ENCODE peak calls at places on chromosomes 7 and 10, in four cellular contexts. One of them, this sample, is unnamed.

GRCh38 chr10:11871470-11871869 is 48.3 kb downstream of the PROSER2 start:
- DNase-seq in AG04449: no peak
- DNase-seq in H1: no peak
- DNase-seq in GM23248: no peak
- DNase-seq in this sample: no peak

GRCh38 chr10:44198096-44198779 is 186.7 kb downstream of the CXCL12 start:
- DNase-seq in AG04449: no peak
- DNase-seq in H1: no peak
- DNase-seq in GM23248: no peak
- DNase-seq in this sample: no peak

GRCh38 chr10:62817763-62818425 is 1.7 kb upstream of the EGR2 start:
- DNase-seq in AG04449: no peak
- DNase-seq in H1: no peak
- DNase-seq in GM23248: peak
- DNase-seq in this sample: no peak

GRCh38 chr10:101624526-101625102 is 36.5 kb downstream of the DPCD start:
- DNase-seq in AG04449: no peak
- DNase-seq in H1: no peak
- DNase-seq in GM23248: no peak
- DNase-seq in this sample: no peak

GRCh38 chr7:22943997-22944396 is 69.9 kb downstream of the HYCC1 start:
- DNase-seq in AG04449: no peak
- DNase-seq in H1: no peak
- DNase-seq in GM23248: peak
- DNase-seq in this sample: peak

GRCh38 chr10:80502621-80503583 is 34.8 kb upstream of the SH2D4B start:
- DNase-seq in AG04449: no peak
- DNase-seq in H1: no peak
- DNase-seq in GM23248: no peak
- DNase-seq in this sample: no peak

GRCh38 chr10:124627851-124628675 is 116.1 kb downstream of the FAM53B start:
- DNase-seq in AG04449: no peak
- DNase-seq in H1: no peak
- DNase-seq in GM23248: no peak
- DNase-seq in this sample: no peak

GRCh38 chr10:119282446-119282845 is 75.1 kb downstream of the GRK5 start:
- DNase-seq in AG04449: no peak
- DNase-seq in H1: no peak
- DNase-seq in GM23248: no peak
- DNase-seq in this sample: no peak

GRCh38 chr10:21265622-21266021 is 259.9 kb downstream of the SKIDA1 start:
- DNase-seq in AG04449: no peak
- DNase-seq in H1: no peak
- DNase-seq in GM23248: peak
- DNase-seq in this sample: no peak

GRCh38 chr7:1919539-1920265 is 249.6 kb downstream of the ELFN1 start:
- DNase-seq in AG04449: no peak
- DNase-seq in H1: no peak
- DNase-seq in GM23248: peak
- DNase-seq in this sample: no peak

GRCh38 chr7:44216019-44216418 is 15.2 kb downstream of the YKT6 start:
- DNase-seq in AG04449: no peak
- DNase-seq in H1: no peak
- DNase-seq in GM23248: no peak
- DNase-seq in this sample: no peak

GRCh38 chr7:4606776-4607175 is 75.3 kb upstream of the FOXK1 start:
- DNase-seq in AG04449: no peak
- DNase-seq in H1: no peak
- DNase-seq in GM23248: peak
- DNase-seq in this sample: no peak

GRCh38 chr7:87448427-87448826 is 27.1 kb downstream of the ABCB4 start:
- DNase-seq in AG04449: no peak
- DNase-seq in H1: no peak
- DNase-seq in GM23248: no peak
- DNase-seq in this sample: no peak

GRCh38 chr7:5622746-5623145 is 158.7 kb downstream of the RNF216 start:
- DNase-seq in AG04449: no peak
- DNase-seq in H1: no peak
- DNase-seq in GM23248: no peak
- DNase-seq in this sample: no peak

GRCh38 chr7:16712916-16713315 is 40.6 kb upstream of the TSPAN13 start:
- DNase-seq in AG04449: no peak
- DNase-seq in H1: no peak
- DNase-seq in GM23248: peak
- DNase-seq in this sample: no peak

GRCh38 chr10:69048103-69048502 is 39.8 kb upstream of the SRGN start:
- DNase-seq in AG04449: no peak
- DNase-seq in H1: no peak
- DNase-seq in GM23248: peak
- DNase-seq in this sample: peak

GRCh38 chr7:90483236-90483635 is 13.8 kb downstream of the PTTG1IP2 start:
- DNase-seq in AG04449: no peak
- DNase-seq in H1: no peak
- DNase-seq in GM23248: peak
- DNase-seq in this sample: no peak

GRCh38 chr7:93958216-93958615 is 36.7 kb downstream of the GNG11 start:
- DNase-seq in AG04449: no peak
- DNase-seq in H1: no peak
- DNase-seq in GM23248: peak
- DNase-seq in this sample: no peak

GRCh38 chr7:133703547-133703946 is 423.6 kb upstream of the LRGUK start:
- DNase-seq in AG04449: peak
- DNase-seq in H1: no peak
- DNase-seq in GM23248: peak
- DNase-seq in this sample: peak

GRCh38 chr7:148330822-148331221 is 259.7 kb upstream of the C7orf33 start:
- DNase-seq in AG04449: no peak
- DNase-seq in H1: no peak
- DNase-seq in GM23248: no peak
- DNase-seq in this sample: no peak

GRCh38 chr7:3027005-3027404 is 16.7 kb downstream of the CARD11 start:
- DNase-seq in AG04449: no peak
- DNase-seq in H1: no peak
- DNase-seq in GM23248: peak
- DNase-seq in this sample: no peak

GRCh38 chr7:95632609-95633008 is 36.3 kb upstream of the PDK4 start:
- DNase-seq in AG04449: no peak
- DNase-seq in H1: no peak
- DNase-seq in GM23248: peak
- DNase-seq in this sample: no peak

GRCh38 chr10:126661841-126662520 is 8.5 kb downstream of the C10orf90 start:
- DNase-seq in AG04449: no peak
- DNase-seq in H1: no peak
- DNase-seq in GM23248: peak
- DNase-seq in this sample: peak

GRCh38 chr7:27180431-27181175 is 4.4 kb downstream of the HOXA11 start:
- DNase-seq in AG04449: no peak
- DNase-seq in H1: peak
- DNase-seq in GM23248: no peak
- DNase-seq in this sample: no peak

GRCh38 chr7:75982306-75983064 is 11.9 kb downstream of the TMEM120A start:
- DNase-seq in AG04449: no peak
- DNase-seq in H1: no peak
- DNase-seq in GM23248: no peak
- DNase-seq in this sample: no peak

GRCh38 chr10:68542046-68542445 is 14.7 kb upstream of the SLC25A16 start:
- DNase-seq in AG04449: no peak
- DNase-seq in H1: no peak
- DNase-seq in GM23248: peak
- DNase-seq in this sample: no peak

GRCh38 chr10:34081948-34082347 is 733.1 kb downstream of the PARD3 start:
- DNase-seq in AG04449: no peak
- DNase-seq in H1: no peak
- DNase-seq in GM23248: no peak
- DNase-seq in this sample: no peak

GRCh38 chr10:103542764-103543616 is 49.5 kb downstream of the NEURL1 start:
- DNase-seq in AG04449: no peak
- DNase-seq in H1: no peak
- DNase-seq in GM23248: peak
- DNase-seq in this sample: no peak

GRCh38 chr10:28788252-28788651 is 110.9 kb downstream of the BAMBI start:
- DNase-seq in AG04449: no peak
- DNase-seq in H1: no peak
- DNase-seq in GM23248: no peak
- DNase-seq in this sample: no peak

GRCh38 chr7:119127706-119128105 is 903.2 kb downstream of the ANKRD7 start:
- DNase-seq in AG04449: no peak
- DNase-seq in H1: no peak
- DNase-seq in GM23248: no peak
- DNase-seq in this sample: no peak

GRCh38 chr7:1856966-1857441 is 186.9 kb downstream of the ELFN1 start:
- DNase-seq in AG04449: no peak
- DNase-seq in H1: no peak
- DNase-seq in GM23248: no peak
- DNase-seq in this sample: no peak

GRCh38 chr10:13528138-13528874 is 508 bp downstream of the BEND7 start:
- DNase-seq in AG04449: no peak
- DNase-seq in H1: no peak
- DNase-seq in GM23248: peak
- DNase-seq in this sample: no peak

GRCh38 chr7:131111-132094 is 61.0 kb upstream of the FAM20C start:
- DNase-seq in AG04449: no peak
- DNase-seq in H1: no peak
- DNase-seq in GM23248: peak
- DNase-seq in this sample: no peak

GRCh38 chr10:33643042-33643441 is 308.6 kb upstream of the NRP1 start:
- DNase-seq in AG04449: peak
- DNase-seq in H1: no peak
- DNase-seq in GM23248: peak
- DNase-seq in this sample: peak

GRCh38 chr10:99993994-99994689 is 15.6 kb downstream of the DNMBP start:
- DNase-seq in AG04449: peak
- DNase-seq in H1: no peak
- DNase-seq in GM23248: peak
- DNase-seq in this sample: peak

GRCh38 chr10:132448248-132448731 is 51.3 kb downstream of the PWWP2B start:
- DNase-seq in AG04449: no peak
- DNase-seq in H1: no peak
- DNase-seq in GM23248: peak
- DNase-seq in this sample: no peak

GRCh38 chr10:31876616-31877352 is 51.8 kb downstream of the ARHGAP12 start:
- DNase-seq in AG04449: no peak
- DNase-seq in H1: no peak
- DNase-seq in GM23248: peak
- DNase-seq in this sample: no peak

GRCh38 chr7:107166702-107167426 is 1.9 kb upstream of the HBP1 start:
- DNase-seq in AG04449: no peak
- DNase-seq in H1: no peak
- DNase-seq in GM23248: peak
- DNase-seq in this sample: no peak
- H3K4me3 ChIP-seq in AG04449: peak
- H3K4me3 ChIP-seq in H1: peak
- H3K4me3 ChIP-seq in GM23248: peak
- H3K4me3 ChIP-seq in this sample: peak

DNA sequence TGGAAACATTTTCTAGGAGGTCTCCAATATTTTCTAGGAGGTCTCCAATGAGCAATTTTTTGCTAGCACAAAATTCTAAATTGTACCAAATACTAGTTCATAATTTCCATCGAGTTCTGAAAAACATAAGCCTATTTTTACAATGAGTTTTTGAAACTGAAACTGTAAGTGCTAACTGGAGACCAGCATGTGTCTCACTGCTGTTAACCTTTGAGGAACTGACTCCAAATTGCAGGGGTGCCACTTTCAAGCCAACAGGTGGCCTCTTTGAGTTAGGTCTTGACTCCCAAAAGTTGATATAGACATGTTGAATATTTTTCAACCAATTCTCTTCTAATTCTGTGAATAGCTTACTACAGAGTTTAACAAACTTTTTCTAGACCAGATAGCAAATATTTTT is 58.8 kb downstream of the CAV1 start:
- DNase-seq in AG04449: no peak
- DNase-seq in H1: no peak
- DNase-seq in GM23248: peak
- DNase-seq in this sample: no peak
- H3K4me3 ChIP-seq in AG04449: no peak
- H3K4me3 ChIP-seq in H1: no peak
- H3K4me3 ChIP-seq in GM23248: peak
- H3K4me3 ChIP-seq in this sample: no peak

GRCh38 chr10:3757638-3758490 is 27.1 kb downstream of the KLF6 start:
- DNase-seq in AG04449: no peak
- DNase-seq in H1: no peak
- DNase-seq in GM23248: peak
- DNase-seq in this sample: no peak

GRCh38 chr10:3757250-3757637 is 27.8 kb downstream of the KLF6 start:
- DNase-seq in AG04449: no peak
- DNase-seq in H1: no peak
- DNase-seq in GM23248: no peak
- DNase-seq in this sample: no peak

GRCh38 chr10:3756360-3756740 is 28.7 kb downstream of the KLF6 start:
- DNase-seq in AG04449: no peak
- DNase-seq in H1: no peak
- DNase-seq in GM23248: no peak
- DNase-seq in this sample: no peak

GRCh38 chr10:3755440-3756359 is 29.3 kb downstream of the KLF6 start:
- DNase-seq in AG04449: no peak
- DNase-seq in H1: no peak
- DNase-seq in GM23248: peak
- DNase-seq in this sample: no peak

DNA sequence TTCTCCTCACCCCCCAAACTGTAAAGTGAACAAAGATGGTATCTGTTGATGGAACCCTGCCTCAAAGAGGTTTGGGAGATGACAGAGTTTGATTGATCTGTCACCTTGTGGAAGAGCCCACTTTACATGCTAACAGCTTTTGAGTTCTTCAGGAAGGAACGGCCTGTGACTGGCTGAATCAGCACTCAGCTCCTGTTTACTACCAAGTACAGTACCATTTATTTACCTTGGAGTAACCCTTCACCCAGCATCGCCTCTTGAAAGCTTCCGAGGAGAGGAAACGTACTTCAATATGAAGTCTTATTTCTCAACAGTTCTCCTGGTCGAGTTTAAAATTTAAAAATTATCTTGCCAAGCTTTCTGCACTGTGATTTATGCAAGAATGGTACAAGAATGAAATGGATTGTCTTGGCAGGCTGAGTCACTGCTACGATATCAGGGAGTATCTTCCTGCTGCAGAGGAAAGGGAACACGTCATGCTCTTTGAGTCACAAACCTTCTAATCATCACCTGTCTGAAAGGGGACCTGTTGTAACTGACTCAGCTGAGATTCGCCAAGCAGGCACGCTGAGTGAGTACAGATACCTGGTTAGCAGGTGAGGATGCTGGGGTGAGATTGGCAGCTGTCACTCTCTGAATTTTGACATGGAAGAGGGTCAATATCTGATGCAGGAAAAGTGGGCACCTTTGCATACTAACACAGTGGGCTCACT is 30.1 kb downstream of the KLF6 start:
- DNase-seq in AG04449: no peak
- DNase-seq in H1: no peak
- DNase-seq in GM23248: peak
- DNase-seq in this sample: peak
- H3K4me3 ChIP-seq in AG04449: no peak
- H3K4me3 ChIP-seq in H1: no peak
- H3K4me3 ChIP-seq in GM23248: no peak
- H3K4me3 ChIP-seq in this sample: no peak

GRCh38 chr10:73359492-73359891 is 828 bp upstream of the CFAP70 start:
- DNase-seq in AG04449: no peak
- DNase-seq in H1: no peak
- DNase-seq in GM23248: peak
- DNase-seq in this sample: no peak
- H3K4me3 ChIP-seq in AG04449: no peak
- H3K4me3 ChIP-seq in H1: no peak
- H3K4me3 ChIP-seq in GM23248: peak
- H3K4me3 ChIP-seq in this sample: no peak

This sample was measured in skeletal muscle cell.